ENCODE peak calls at places on chromosomes 12 and 14, in five cellular contexts. R is astrocyte, P is IMR-90, J is suprapubic skin, A is neural progenitor cell. B is an unnamed sample.

GRCh38 chr12:6866163-6866919 is 990 bp upstream of the TPI1 start:
- DNase-seq in J (no peak), P (no peak), A (peak; percentile 31), R (no peak), B (no peak)

GRCh38 chr12:38156497-38157245 is 159.9 kb upstream of the ALG10B start:
- DNase-seq in J (no peak), P (no peak), A (no peak), R (no peak), B (no peak)

GRCh38 chr14:31291210-31291609 is 83.6 kb upstream of the HECTD1 start:
- DNase-seq in P (no peak), J (no peak), R (peak; percentile 14), A (no peak), B (no peak)

GRCh38 chr12:53174881-53175491 is 5.5 kb upstream of the ZNF740 start:
- DNase-seq in P (peak; percentile 42), J (no peak), A (peak; percentile 59), R (peak; percentile 6), B (no peak)

GRCh38 chr12:69107541-69107940 is 131.8 kb upstream of the CPSF6 start:
- DNase-seq in J (no peak), A (no peak), P (no peak), R (no peak), B (no peak)

GRCh38 chr14:89794096-89794495 is 160.4 kb downstream of the EFCAB11 start:
- DNase-seq in A (no peak), J (peak; percentile 84), P (no peak), R (no peak), B (peak; percentile 71)

GRCh38 chr14:54803396-54803795 is 99.2 kb downstream of the GCH1 start:
- DNase-seq in P (no peak), A (no peak), J (no peak), R (no peak), B (no peak)

GRCh38 chr12:13178568-13179158 is 17.9 kb upstream of the EMP1 start:
- DNase-seq in R (no peak), P (no peak), A (no peak), J (no peak), B (no peak)

GRCh38 chr12:75852143-75852542 is 179.4 kb downstream of the PHLDA1 start:
- DNase-seq in A (no peak), P (peak; percentile 48), R (peak; percentile 55), J (no peak), B (no peak)

GRCh38 chr12:70831538-70831937 is 89.0 kb downstream of the PTPRR start:
- DNase-seq in A (peak; percentile 17), J (no peak), P (peak; percentile 4), R (peak; percentile 46), B (no peak)

GRCh38 chr14:68848253-68848652 is 55.4 kb upstream of the ZFP36L1 start:
- DNase-seq in P (no peak), R (no peak), J (no peak), A (no peak), B (no peak)

GRCh38 chr12:114711689-114712152 is 27.7 kb upstream of the TBX3 start:
- DNase-seq in P (no peak), J (no peak), R (no peak), A (peak; percentile 17), B (no peak)

GRCh38 chr14:41606249-41607118 is at the start of gene LRFN5:
- DNase-seq in J (no peak), A (peak; percentile 67), P (peak; percentile 49), R (peak; percentile 40), B (no peak)

GRCh38 chr14:73058923-73059311 is 583 bp downstream of the RBM25 start:
- DNase-seq in J (peak; percentile 74), R (peak; percentile 18), A (peak; percentile 48), P (peak; percentile 14), B (no peak)

GRCh38 chr12:64998327-64999156 is 122.6 kb downstream of the WIF1 start:
- DNase-seq in A (no peak), R (no peak), P (no peak), J (no peak), B (no peak)

GRCh38 chr12:30823140-30823669 is 68.5 kb upstream of the CAPRIN2 start:
- DNase-seq in J (peak; percentile 65), A (peak; percentile 59), R (no peak), P (no peak), B (no peak)

GRCh38 chr12:6608592-6609311 is 1.6 kb upstream of the CHD4 start:
- DNase-seq in R (no peak), P (no peak), J (peak; percentile 81), A (no peak), B (no peak)

GRCh38 chr12:5200276-5201087 is 156.8 kb downstream of the KCNA5 start:
- DNase-seq in R (no peak), P (peak; percentile 28), A (peak; percentile 88), J (no peak), B (no peak)
- TF ChIP-seq CTCF in R (peak; percentile 33), P (peak; percentile 58), A (peak; percentile 97), J (peak; percentile 35), B (peak; percentile 65)

GRCh38 chr14:64701660-64702059 is 2.6 kb upstream of the PLEKHG3 start:
- DNase-seq in R (no peak), P (no peak), J (no peak), A (peak; percentile 70), B (no peak)
- H3K4me1 ChIP-seq in R (peaks cover 22% of the 10 kb centered on the region), P (peaks cover 9% of the 10 kb centered on the region), J (peaks cover 47% of the 10 kb centered on the region), A (peaks cover 57% of the 10 kb centered on the region), B (no peaks in the 10 kb centered on the region)

GRCh38 chr14:20656274-20656673 is 14.8 kb upstream of the OR6S1 start:
- DNase-seq in J (no peak), R (no peak), A (no peak), P (no peak), B (no peak)

GRCh38 chr14:20655851-20656250 is 14.4 kb upstream of the OR6S1 start:
- DNase-seq in R (no peak), J (no peak), P (no peak), A (no peak), B (no peak)

GRCh38 chr14:20658246-20658645 is 16.8 kb upstream of the OR6S1 start:
- DNase-seq in J (no peak), A (no peak), R (no peak), P (no peak), B (no peak)

GRCh38 chr14:20659813-20660395 is 18.4 kb upstream of the OR6S1 start:
- DNase-seq in J (no peak), P (no peak), A (no peak), R (no peak), B (no peak)

DNA sequence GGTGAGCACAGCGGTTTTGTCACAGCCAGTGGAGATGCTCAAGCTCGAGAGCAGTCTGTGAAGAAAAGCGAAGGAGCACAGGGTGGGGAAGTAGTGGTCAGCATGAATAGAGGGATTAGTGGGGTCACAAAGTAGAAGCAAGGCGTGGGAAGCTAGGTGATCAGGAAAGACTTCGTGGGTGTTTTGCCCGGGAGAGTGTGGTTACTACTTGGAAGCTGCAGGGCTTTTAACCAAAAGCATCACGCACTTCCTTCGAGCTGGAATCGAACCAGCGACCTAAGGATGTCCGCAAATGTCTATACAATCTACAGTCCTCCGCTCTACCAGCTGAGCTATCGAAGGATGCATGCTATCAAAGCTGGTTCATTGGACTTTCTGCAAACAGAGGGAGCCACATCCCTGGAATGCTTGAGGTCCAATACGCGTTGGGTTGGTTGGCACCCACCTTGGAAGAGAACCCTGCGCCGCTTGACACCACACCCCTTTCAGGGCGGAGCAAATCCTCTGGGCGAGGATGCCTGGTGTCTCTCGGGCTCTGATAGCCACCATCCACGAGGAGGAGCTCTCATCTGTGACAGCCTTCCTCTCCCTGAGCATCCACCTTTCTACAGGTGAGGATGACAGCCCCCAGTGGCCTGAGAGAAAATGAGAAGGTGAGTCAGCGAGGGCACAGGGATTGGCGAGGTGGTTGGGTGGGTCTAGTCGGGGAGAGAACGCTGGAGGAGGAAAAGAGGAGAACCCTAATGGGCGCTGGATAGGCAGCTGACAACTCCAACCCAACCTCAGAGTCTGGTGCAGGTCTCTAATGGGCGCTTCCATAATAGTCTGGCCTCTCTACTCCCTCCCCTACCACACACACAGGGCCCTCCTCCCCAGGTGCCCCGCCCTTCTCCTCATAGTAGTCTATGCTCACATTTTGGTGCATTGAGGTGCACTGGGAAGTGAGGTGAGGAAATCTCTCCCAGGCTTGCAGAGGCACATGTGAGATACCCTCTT is 16.0 kb upstream of the OR6S1 start:
- DNase-seq in P (peak; percentile 4), A (peak; percentile 59), J (no peak), R (no peak), B (no peak)
- TF ChIP-seq CTCF in P (peak; percentile 6), A (peak; percentile 36), J (no peak), R (no peak), B (no peak)

DNA sequence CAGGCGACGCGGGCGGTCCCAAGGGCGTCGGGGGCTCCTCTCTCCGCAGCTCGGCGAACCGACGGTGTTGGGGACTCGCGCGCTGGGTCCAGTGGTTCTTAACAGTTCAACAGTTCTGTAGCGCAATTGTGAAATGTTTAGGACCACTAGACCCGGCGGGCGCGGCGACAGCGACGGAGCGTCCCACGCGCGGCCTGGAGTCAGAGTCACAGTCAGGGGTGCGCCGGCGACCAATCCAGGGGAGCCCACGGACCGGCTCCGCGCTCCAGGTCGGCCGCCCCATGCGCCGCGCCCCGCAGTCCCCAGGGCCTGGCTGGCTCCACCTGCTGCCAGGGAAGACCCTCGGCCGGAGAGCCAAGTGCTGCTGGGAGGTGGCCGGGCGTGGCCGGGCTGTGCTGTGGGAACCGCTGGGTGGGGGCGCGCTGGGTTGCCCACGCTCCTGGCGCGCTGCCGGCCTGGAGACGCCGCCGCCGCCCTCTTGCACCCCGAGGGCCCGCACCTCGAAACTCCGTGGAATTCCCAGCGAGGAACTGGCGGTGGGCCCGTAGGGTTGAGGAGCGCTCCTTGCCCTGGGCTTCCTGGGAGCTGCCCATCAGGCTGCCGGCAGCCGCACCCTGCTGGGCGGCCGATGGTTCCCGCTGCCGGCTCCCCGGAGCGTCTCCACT is 20.9 kb upstream of the KIF26A start:
- DNase-seq in R (no peak), A (peak; percentile 44), J (peak; percentile 69), P (no peak), B (peak; percentile 34)
- H3K4me1 ChIP-seq in R (no peaks in the 10 kb centered on the region), A (no peaks in the 10 kb centered on the region), J (peaks cover 57% of the 10 kb centered on the region), P (no peaks in the 10 kb centered on the region), B (no peaks in the 10 kb centered on the region)